ENCODE peak calls at places on chromosomes 3 and 15, in five cellular contexts. L is HEK293T, Q is HL-60, C is T-helper 9 cell, V is HFFc6. K is an unnamed sample.
A peak's percentile ranks its signal among the peaks of the same experiment; 100 is the strongest.

GRCh38 chr15:49282366-49282765 is 112.3 kb downstream of the GALK2 start:
- DNase-seq in Q (no peak), V (peak; percentile 75), L (no peak), C (no peak), K (no peak)

GRCh38 chr3:126473292-126474168 is 2.2 kb downstream of the ZXDC start:
- DNase-seq in V (no peak), C (no peak), Q (peak; percentile 51), L (no peak), K (no peak)

GRCh38 chr3:50356553-50356952 is 2.8 kb downstream of the TMEM115 start:
- DNase-seq in Q (no peak), C (no peak), V (no peak), L (no peak), K (no peak)

GRCh38 chr15:45456212-45457106 is 66.1 kb downstream of the SLC30A4 start:
- DNase-seq in C (peak; percentile 61), L (peak; percentile 14), V (peak; percentile 98), Q (peak; percentile 88), K (peak; percentile 49)

GRCh38 chr15:45231864-45232562 is 20.0 kb upstream of the SLC28A2 start:
- DNase-seq in V (no peak), C (no peak), L (no peak), Q (no peak), K (no peak)

GRCh38 chr15:85541744-85542143 is 161.3 kb downstream of the AKAP13 start:
- DNase-seq in Q (no peak), C (no peak), V (no peak), L (no peak), K (no peak)

GRCh38 chr15:63484433-63484832 is 20.0 kb upstream of the USP3 start:
- DNase-seq in V (no peak), Q (no peak), L (no peak), C (no peak), K (no peak)

GRCh38 chr3:33658971-33659848 is 58.8 kb downstream of the CLASP2 start:
- DNase-seq in L (peak; percentile 77), C (no peak), V (peak; percentile 72), Q (no peak), K (peak; percentile 18)

GRCh38 chr3:124483915-124484470 is 246.3 kb upstream of the UMPS start:
- DNase-seq in C (no peak), L (no peak), V (no peak), Q (no peak), K (no peak)

GRCh38 chr15:80572337-80572736 is 122.8 kb upstream of the ABHD17C start:
- DNase-seq in V (no peak), Q (no peak), C (no peak), L (no peak), K (no peak)

GRCh38 chr3:194987571-194988494 is 283.1 kb downstream of the XXYLT1 start:
- DNase-seq in V (no peak), L (no peak), C (no peak), Q (no peak), K (no peak)

GRCh38 chr15:45719490-45719889 is 84.7 kb downstream of the SQOR start:
- DNase-seq in Q (no peak), V (no peak), C (no peak), L (no peak), K (no peak)

GRCh38 chr3:61564405-61565059 is 3.2 kb downstream of the PTPRG start:
- DNase-seq in V (peak; percentile 60), Q (no peak), C (no peak), L (no peak), K (no peak)

GRCh38 chr3:146184616-146185015 is 23.6 kb upstream of the PLOD2 start:
- DNase-seq in V (peak; percentile 19), Q (no peak), C (no peak), L (no peak), K (no peak)

GRCh38 chr3:40325465-40325864 is 16.0 kb downstream of the EIF1B start:
- DNase-seq in C (no peak), Q (no peak), L (no peak), V (no peak), K (no peak)

GRCh38 chr3:178112134-178112533 is 424.1 kb upstream of the KCNMB2 start:
- DNase-seq in V (no peak), Q (no peak), L (no peak), C (no peak), K (no peak)

GRCh38 chr15:66071621-66072295 is 181.8 kb downstream of the MEGF11 start:
- DNase-seq in V (peak; percentile 2), C (no peak), Q (no peak), L (no peak), K (no peak)

K was measured in T47D.